ENCODE peak calls at places on chromosome 11, in ten cellular contexts. I is HCT116, Y is uterus, G is sigmoid colon, S is right lobe of liver, W is suprapubic skin, E is IMR-90, U is endothelial cell of umbilical vein, X is stomach, V is ovary. C is an unnamed sample.
A peak's percentile ranks its signal among the peaks of the same experiment; 100 is the strongest.

GRCh38 chr11:47905358-47906059 is 57.4 kb upstream of the NUP160 start:
- DNase-seq in U (peak; percentile 97), V (no peak), G (no peak), E (peak; percentile 80), X (no peak), Y (no peak), S (no peak), W (no peak), I (no peak), C (no peak)

GRCh38 chr11:47593934-47594855 is at the start of gene C1QTNF4:
- DNase-seq in S (no peak), G (no peak), U (no peak), X (no peak), W (no peak), Y (no peak), E (no peak), V (no peak), I (no peak), C (no peak)

GRCh38 chr11:78336877-78337553 is 80.6 kb downstream of the GAB2 start:
- DNase-seq in E (no peak), Y (no peak), U (peak; percentile 36), S (no peak), G (no peak), V (no peak), I (no peak), W (no peak), X (no peak), C (no peak)

GRCh38 chr11:75189911-75190310 is 39.0 kb downstream of the SLCO2B1 start:
- DNase-seq in S (no peak), U (no peak), I (no peak), E (no peak), G (no peak), X (no peak), V (no peak), Y (no peak), W (no peak), C (no peak)

GRCh38 chr11:60056349-60056969 is at the start of gene MS4A3:
- DNase-seq in W (no peak), G (no peak), E (no peak), X (no peak), V (no peak), U (no peak), Y (no peak), S (no peak), I (no peak), C (no peak)

GRCh38 chr11:44573333-44573732 is 7.9 kb downstream of the CD82 start:
- DNase-seq in E (peak; percentile 40), S (no peak), Y (no peak), G (no peak), V (no peak), U (no peak), X (no peak), W (no peak), I (no peak), C (no peak)

GRCh38 chr11:68440254-68440653 is 20.3 kb upstream of the PPP6R3 start:
- DNase-seq in U (no peak), V (peak; percentile 48), E (no peak), S (no peak), G (no peak), I (no peak), W (no peak), Y (no peak), X (no peak), C (no peak)

GRCh38 chr11:130243816-130244215 is 70.9 kb downstream of the ZBTB44 start:
- DNase-seq in U (no peak), X (no peak), G (no peak), S (no peak), I (no peak), V (no peak), Y (no peak), W (no peak), E (no peak), C (no peak)

GRCh38 chr11:35111171-35112055 is 27.6 kb upstream of the CD44 start:
- DNase-seq in I (no peak), E (peak; percentile 92), V (no peak), Y (no peak), X (no peak), U (peak; percentile 47), G (no peak), W (no peak), S (no peak), C (no peak)

GRCh38 chr11:126194121-126194543 is 17.3 kb downstream of the RPUSD4 start:
- DNase-seq in S (no peak), W (no peak), Y (peak; percentile 64), U (peak; percentile 67), E (peak; percentile 59), V (peak; percentile 38), X (peak; percentile 34), I (no peak), G (no peak), C (peak; percentile 47)

GRCh38 chr11:61173456-61173855 is 12.2 kb upstream of the VPS37C start:
- DNase-seq in S (no peak), G (peak; percentile 19), W (peak; percentile 18), I (no peak), U (peak; percentile 21), V (no peak), E (peak; percentile 34), Y (no peak), X (peak; percentile 49), C (no peak)

GRCh38 chr11:10265936-10266335 is 28.1 kb downstream of the SBF2 start:
- DNase-seq in U (no peak), V (no peak), X (no peak), Y (no peak), W (no peak), E (peak; percentile 37), G (no peak), S (no peak), I (no peak), C (no peak)

DNA sequence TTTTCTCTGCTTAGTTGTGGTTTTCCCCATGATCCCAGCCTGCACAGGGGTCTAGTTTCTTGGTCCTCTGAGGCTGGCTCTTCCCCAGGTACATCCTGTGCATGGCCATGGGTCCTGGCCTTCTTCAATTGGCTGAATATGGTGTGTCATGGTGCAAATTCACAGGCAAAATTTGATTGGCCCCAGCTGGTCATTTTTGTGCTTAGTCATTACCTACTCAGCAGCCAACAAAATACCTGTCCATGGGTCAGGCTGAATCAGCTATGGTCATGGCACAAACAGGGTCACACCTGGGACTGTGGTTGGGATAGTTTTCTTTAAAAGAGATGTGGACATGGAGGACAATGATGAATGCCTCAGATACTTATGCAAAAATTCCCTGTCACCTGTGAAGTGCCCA is 85.7 kb downstream of the CSNK2A3 start:
- DNase-seq in V (no peak), E (no peak), Y (no peak), I (no peak), G (no peak), S (no peak), W (no peak), U (no peak), X (no peak), C (no peak)
- H3K9me3 ChIP-seq in V (no peaks in the 10 kb centered on the region), E (no peaks in the 10 kb centered on the region), Y (no peaks in the 10 kb centered on the region), I (no peaks in the 10 kb centered on the region), G (no peaks in the 10 kb centered on the region), S (no peaks in the 10 kb centered on the region), W (no peaks in the 10 kb centered on the region), U (no peaks in the 10 kb centered on the region), X (no peaks in the 10 kb centered on the region), C (no peaks in the 10 kb centered on the region)

GRCh38 chr11:16607675-16608644 is 130.5 kb upstream of the C11orf58 start:
- DNase-seq in G (peak; percentile 77), W (no peak), E (peak; percentile 89), X (peak; percentile 38), Y (peak; percentile 41), V (peak; percentile 26), S (peak; percentile 68), U (peak; percentile 21), I (no peak), C (peak; percentile 87)
- H3K27me3 ChIP-seq in G (peaks cover 92% of the 10 kb centered on the region), W (peaks cover 78% of the 10 kb centered on the region), E (peaks cover 2% of the 10 kb centered on the region), X (peaks cover 83% of the 10 kb centered on the region), Y (peaks cover 9% of the 10 kb centered on the region), V (no peaks in the 10 kb centered on the region), S (peaks cover 28% of the 10 kb centered on the region), U (peaks cover 67% of the 10 kb centered on the region), I (peaks cover 63% of the 10 kb centered on the region), C (no peaks in the 10 kb centered on the region)

DNA sequence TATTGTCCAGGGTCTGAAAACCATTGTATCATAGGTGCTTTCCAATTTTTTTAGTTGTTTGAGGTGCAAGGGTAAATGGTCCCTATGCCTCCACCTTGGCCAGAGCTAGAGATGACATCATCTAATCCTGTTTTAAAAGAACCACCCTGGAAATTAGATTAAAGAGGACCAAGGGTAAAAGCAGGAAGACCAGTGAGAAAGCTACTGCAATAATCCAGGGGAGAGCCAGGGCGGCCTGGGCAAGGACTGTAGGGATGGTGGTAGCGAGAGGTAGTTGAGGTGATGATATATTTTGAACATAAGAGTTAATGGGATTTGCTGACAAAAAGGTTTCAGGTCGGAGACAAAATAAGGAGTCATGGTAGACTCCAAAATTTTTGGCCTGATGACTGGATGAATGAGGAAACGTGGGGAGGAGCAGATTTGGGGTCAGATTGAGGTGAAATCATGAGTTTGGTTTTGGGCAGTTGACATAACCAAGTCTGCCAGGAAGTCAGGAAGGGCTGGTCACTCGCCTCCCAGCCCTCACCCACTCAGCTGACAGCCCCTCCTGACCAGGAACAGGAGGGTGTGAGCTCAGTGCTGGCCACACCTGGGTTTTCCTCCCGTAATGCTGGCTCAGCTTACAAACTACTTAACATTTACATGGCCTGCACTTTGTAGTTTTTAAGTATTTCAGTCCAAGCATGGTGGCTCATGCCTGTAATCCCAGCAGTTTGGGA is 23.0 kb downstream of the SCN4B start:
- DNase-seq in Y (no peak), G (no peak), S (no peak), X (no peak), E (no peak), I (no peak), W (no peak), U (no peak), V (no peak), C (no peak)
- TF ChIP-seq POLR2A in Y (no peak), G (no peak), S (no peak), X (no peak), E (no peak), I (no peak), W (no peak), U (no peak), V (no peak), C (no peak)

GRCh38 chr11:38274031-38274430 is 1676.0 kb upstream of the RAG2 start:
- DNase-seq in S (no peak), W (no peak), X (no peak), E (no peak), Y (no peak), G (no peak), V (no peak), I (no peak), U (no peak), C (no peak)
- H3K9me3 ChIP-seq in S (no peaks in the 10 kb centered on the region), W (no peaks in the 10 kb centered on the region), X (peaks cover 21% of the 10 kb centered on the region), E (peaks cover 3% of the 10 kb centered on the region), Y (no peaks in the 10 kb centered on the region), G (no peaks in the 10 kb centered on the region), V (no peaks in the 10 kb centered on the region), I (peaks cover 3% of the 10 kb centered on the region), U (no peaks in the 10 kb centered on the region), C (no peaks in the 10 kb centered on the region)

DNA sequence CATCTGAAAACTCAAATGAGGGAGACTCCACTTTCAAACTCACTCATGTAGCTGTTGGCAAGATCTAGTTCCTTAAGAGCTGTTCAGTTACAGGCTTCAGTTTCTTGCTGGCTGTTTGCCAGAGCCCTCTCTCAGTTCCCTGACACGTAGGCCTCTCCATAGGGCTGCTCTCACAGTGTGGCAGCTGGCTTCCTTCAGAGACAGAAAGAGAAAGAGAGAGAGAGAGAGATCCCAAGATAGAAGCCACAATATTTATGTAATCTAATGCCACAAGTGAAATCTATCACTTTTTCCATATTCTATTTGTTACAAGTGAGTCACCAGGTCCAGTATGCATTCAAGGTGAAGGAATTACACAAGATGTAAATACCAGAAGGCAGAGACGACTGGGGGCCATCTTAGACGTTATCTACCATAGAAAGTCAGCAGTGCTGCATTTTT is 168.8 kb downstream of the RCN1 start:
- DNase-seq in U (no peak), X (no peak), V (peak; percentile 13), W (no peak), E (peak; percentile 87), Y (no peak), I (no peak), G (no peak), S (no peak), C (peak; percentile 74)
- H3K27me3 ChIP-seq in U (no peaks in the 10 kb centered on the region), X (no peaks in the 10 kb centered on the region), V (no peaks in the 10 kb centered on the region), W (no peaks in the 10 kb centered on the region), E (peaks cover 16% of the 10 kb centered on the region), Y (no peaks in the 10 kb centered on the region), I (no peaks in the 10 kb centered on the region), G (no peaks in the 10 kb centered on the region), S (no peaks in the 10 kb centered on the region), C (no peaks in the 10 kb centered on the region)